ENCODE peak calls at places on chromosomes 11 and 22, in seven cellular contexts. Z is HCT116, Q is H9, Y is H1, W is HepG2, R is neural progenitor cell, P is fibroblast of lung. V is an unnamed sample. For H3K4me1, the result is how much of the 10 kb centered on the place peaks cover.

GRCh38 chr11:19832901-19833300 is 120.3 kb downstream of the NAV2 start:
- DNase-seq in R (no peak), W (no peak), Q (no peak), Y (no peak), Z (no peak), P (no peak), V (no peak)

GRCh38 chr11:73387594-73388021 is 11.4 kb downstream of the RELT start:
- DNase-seq in Y (no peak), R (peak), Q (no peak), P (no peak), W (no peak), Z (no peak), V (no peak)

GRCh38 chr11:43644626-43645299 is 35.8 kb upstream of the HSD17B12 start:
- DNase-seq in Z (no peak), W (peak), R (no peak), Y (no peak), P (peak), Q (no peak), V (peak)

GRCh38 chr11:58561394-58562102 is 14.1 kb downstream of the LPXN start:
- DNase-seq in R (peak), W (peak), Z (no peak), Y (no peak), Q (no peak), P (no peak), V (no peak)

GRCh38 chr11:62719302-62719978 is 7.8 kb downstream of the HNRNPUL2 start:
- DNase-seq in R (no peak), Y (no peak), Z (no peak), P (no peak), Q (no peak), W (no peak), V (no peak)

GRCh38 chr11:34358258-34358665 is 452 bp upstream of the ABTB2 start:
- DNase-seq in R (peak), W (peak), Z (peak), Q (no peak), P (peak), Y (no peak), V (peak)

GRCh38 chr22:23812378-23812777 is 25.6 kb downstream of the SMARCB1 start:
- DNase-seq in Y (no peak), P (no peak), Q (no peak), Z (no peak), W (no peak), R (no peak), V (no peak)

GRCh38 chr22:45995405-45996101 is 18.6 kb upstream of the WNT7B start:
- DNase-seq in P (no peak), R (no peak), Z (no peak), W (no peak), Y (no peak), Q (no peak), V (no peak)

GRCh38 chr11:116301141-116301540 is 471.6 kb downstream of the BUD13 start:
- DNase-seq in W (no peak), Q (no peak), P (no peak), R (no peak), Z (no peak), Y (no peak), V (no peak)

GRCh38 chr11:1389103-1389931 is 417 bp upstream of the BRSK2 start:
- DNase-seq in R (peak), Q (peak), W (peak), Y (peak), P (peak), Z (peak), V (peak)

GRCh38 chr11:90344546-90344945 is 121.7 kb upstream of the CHORDC1 start:
- DNase-seq in Y (no peak), P (no peak), R (no peak), Z (no peak), Q (no peak), W (no peak), V (no peak)

GRCh38 chr11:118614511-118614910 is 7.1 kb downstream of the PHLDB1 start:
- DNase-seq in Z (no peak), Y (no peak), P (no peak), R (no peak), W (no peak), Q (peak), V (no peak)

GRCh38 chr11:91299980-91300379 is 924.6 kb upstream of the FAT3 start:
- DNase-seq in P (peak), W (no peak), Y (no peak), Z (no peak), R (no peak), Q (no peak), V (no peak)

GRCh38 chr11:9992306-9992705 is 301.7 kb downstream of the SBF2 start:
- DNase-seq in Z (no peak), R (no peak), W (no peak), Y (no peak), Q (no peak), P (peak), V (no peak)

GRCh38 chr11:36478700-36479329 is 31.3 kb downstream of the TRAF6 start:
- DNase-seq in Y (no peak), Z (peak), R (peak), Q (no peak), W (peak), P (peak), V (peak)

GRCh38 chr22:49009359-49010063 is 818.2 kb downstream of the BRD1 start:
- DNase-seq in Z (no peak), P (no peak), W (no peak), R (no peak), Y (no peak), Q (peak), V (peak)

GRCh38 chr11:59289782-59290181 is 68.9 kb upstream of the OR5AN1 start:
- DNase-seq in P (no peak), W (no peak), Z (no peak), Q (no peak), R (no peak), Y (no peak), V (no peak)

GRCh38 chr11:13152736-13153541 is 124.7 kb upstream of the BMAL1 start:
- DNase-seq in Y (no peak), Z (no peak), P (peak), Q (no peak), W (peak), R (peak), V (no peak)

GRCh38 chr22:45131749-45132148 is 32.0 kb upstream of the NUP50 start:
- DNase-seq in R (no peak), Y (no peak), W (no peak), P (no peak), Q (no peak), Z (no peak), V (no peak)

GRCh38 chr11:70068950-70069349 is 9.2 kb upstream of the ANO1 start:
- DNase-seq in Y (no peak), Z (no peak), Q (peak), P (no peak), R (no peak), W (no peak), V (no peak)

GRCh38 chr22:50683994-50684371 is 11.4 kb downstream of the SHANK3 start:
- DNase-seq in W (no peak), Q (no peak), R (no peak), Z (no peak), Y (no peak), P (no peak), V (no peak)

GRCh38 chr22:50160947-50161346 is 9.6 kb upstream of the PANX2 start:
- DNase-seq in W (no peak), Z (no peak), Y (no peak), P (no peak), R (no peak), Q (no peak), V (no peak)

GRCh38 chr22:19843107-19843856 is 11.4 kb downstream of the GNB1L start:
- DNase-seq in Y (no peak), Q (no peak), R (peak), W (no peak), P (no peak), Z (no peak), V (peak)

GRCh38 chr22:30591191-30591587 is 521 bp downstream of the PES1 start:
- DNase-seq in W (no peak), P (peak), Z (no peak), Q (no peak), Y (no peak), R (no peak), V (peak)

GRCh38 chr22:37627091-37627490 is 12.4 kb upstream of the SH3BP1 start:
- DNase-seq in R (no peak), W (no peak), P (no peak), Q (no peak), Y (no peak), Z (no peak), V (no peak)

GRCh38 chr22:23888615-23889401 is 5.4 kb upstream of the MIF start:
- DNase-seq in W (peak), P (peak), R (peak), Y (no peak), Q (no peak), Z (no peak), V (no peak)

GRCh38 chr22:16819249-16819648 is 6.0 kb downstream of the XKR3 start:
- DNase-seq in W (no peak), Z (no peak), R (no peak), Q (no peak), Y (no peak), P (no peak), V (no peak)

GRCh38 chr11:118785362-118785761 is 5.6 kb downstream of the DDX6 start:
- DNase-seq in Q (no peak), W (no peak), R (no peak), Z (no peak), P (peak), Y (no peak), V (peak)

GRCh38 chr11:1053121-1053901 is 16.8 kb upstream of the MUC6 start:
- DNase-seq in P (no peak), W (no peak), Z (no peak), Q (no peak), R (no peak), Y (no peak), V (no peak)

GRCh38 chr11:2804189-2804588 is 81.4 kb downstream of the CDKN1C start:
- DNase-seq in Z (no peak), Y (no peak), P (no peak), R (no peak), W (no peak), Q (peak), V (no peak)

GRCh38 chr11:120333801-120334200 is 2.4 kb upstream of the ARHGEF12 start:
- DNase-seq in Y (no peak), Z (no peak), W (no peak), Q (no peak), R (no peak), P (no peak), V (no peak)

GRCh38 chr11:63915961-63916836 is 765 bp downstream of the RCOR2 start:
- DNase-seq in Z (no peak), W (peak), P (no peak), Q (peak), R (peak), Y (no peak), V (peak)

GRCh38 chr22:32042924-32043323 is at the start of gene SLC5A1:
- DNase-seq in Y (no peak), R (no peak), Z (no peak), Q (peak), P (no peak), W (no peak), V (no peak)

GRCh38 chr22:27312567-27313507 is 488.7 kb downstream of the MN1 start:
- DNase-seq in Y (no peak), P (no peak), R (no peak), Q (no peak), Z (no peak), W (no peak), V (no peak)

GRCh38 chr22:49588739-49589138 is 238.9 kb downstream of the BRD1 start:
- DNase-seq in W (no peak), Q (no peak), R (no peak), Y (no peak), P (no peak), Z (no peak), V (no peak)

GRCh38 chr11:103091024-103091423 is 936 bp downstream of the DCUN1D5 start:
- DNase-seq in Q (no peak), Y (no peak), P (peak), Z (no peak), R (peak), W (peak), V (peak)

GRCh38 chr22:37120569-37121340 is 11.2 kb upstream of the TMPRSS6 start:
- DNase-seq in Y (no peak), Q (no peak), Z (no peak), P (no peak), W (no peak), R (no peak), V (no peak)

GRCh38 chr11:12461516-12461915 is 84.1 kb downstream of the PARVA start:
- DNase-seq in Z (no peak), P (no peak), R (no peak), Q (no peak), Y (no peak), W (no peak), V (peak)

GRCh38 chr11:109939176-109939810 is 153.9 kb upstream of the ZC3H12C start:
- DNase-seq in R (peak), P (peak), W (peak), Q (no peak), Z (peak), Y (no peak), V (peak)

GRCh38 chr11:119863811-119864601 is 135.0 kb upstream of the NECTIN1 start:
- DNase-seq in P (no peak), Z (no peak), R (peak), Y (no peak), W (no peak), Q (peak), V (peak)

GRCh38 chr11:45211732-45212131 is 65.3 kb downstream of the PRDM11 start:
- DNase-seq in Y (no peak), W (no peak), Z (no peak), R (no peak), Q (no peak), P (no peak), V (no peak)
- H3K4me1 ChIP-seq in Y (under half), W (under half), Z (under half), R (under half), Q (under half), P (under half), V (under half)

DNA sequence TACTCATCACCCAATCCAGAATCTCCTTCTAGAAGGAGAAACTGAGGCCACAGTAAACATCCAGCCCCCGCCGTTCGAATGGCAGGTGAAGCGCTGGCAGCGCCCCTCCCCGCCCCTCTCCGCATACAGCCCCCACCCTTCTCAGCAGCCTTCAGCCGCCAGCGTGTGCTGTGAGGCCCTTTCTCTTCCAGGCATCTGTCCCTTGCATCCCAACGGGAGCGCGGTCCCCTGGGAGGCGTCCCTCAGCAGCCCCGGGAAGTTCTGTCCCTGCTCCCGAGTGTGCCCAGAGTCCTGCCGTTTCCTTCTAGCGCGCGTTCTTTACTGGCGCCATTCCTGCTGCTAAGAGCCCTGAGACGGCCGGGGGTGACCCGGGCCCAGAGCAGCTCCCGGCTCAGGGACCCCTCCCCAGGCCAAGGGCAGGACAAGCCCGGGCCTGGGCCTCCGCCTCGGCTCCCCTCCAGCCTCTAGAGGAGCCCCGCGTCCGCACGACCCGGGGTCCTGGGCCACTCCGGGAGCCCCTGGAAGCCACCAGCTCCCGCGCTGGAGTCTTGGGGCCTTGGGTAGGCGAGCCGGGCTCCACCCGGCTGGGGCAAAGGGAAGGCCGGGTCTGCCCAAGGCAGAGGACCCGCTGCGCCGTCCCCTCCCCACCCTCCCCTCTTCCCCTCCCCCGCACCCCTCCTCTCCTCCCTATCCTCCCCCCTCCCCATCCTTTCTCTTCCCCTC is 450.4 kb downstream of the OPCML start:
- DNase-seq in W (no peak), Y (no peak), Q (no peak), P (no peak), Z (no peak), R (peak), V (no peak)
- H2AFZ ChIP-seq in W (no peak), Y (no peak), Q (no peak), P (no peak), Z (no peak), R (peak), V (no peak)

GRCh38 chr11:68501813-68502212 is 41.3 kb downstream of the PPP6R3 start:
- DNase-seq in Z (no peak), R (no peak), Y (no peak), W (no peak), P (no peak), Q (no peak), V (no peak)
- H3K4me1 ChIP-seq in Z (under half), R (under half), Y (under half), W (under half), P (under half), Q (under half), V (under half)

GRCh38 chr11:66104057-66104638 is 34.1 kb downstream of the PACS1 start:
- DNase-seq in P (no peak), R (no peak), Y (no peak), W (no peak), Z (no peak), Q (no peak), V (no peak)

GRCh38 chr11:66101055-66101454 is 31.0 kb downstream of the PACS1 start:
- DNase-seq in Q (no peak), Z (no peak), W (no peak), Y (no peak), R (no peak), P (no peak), V (no peak)

DNA sequence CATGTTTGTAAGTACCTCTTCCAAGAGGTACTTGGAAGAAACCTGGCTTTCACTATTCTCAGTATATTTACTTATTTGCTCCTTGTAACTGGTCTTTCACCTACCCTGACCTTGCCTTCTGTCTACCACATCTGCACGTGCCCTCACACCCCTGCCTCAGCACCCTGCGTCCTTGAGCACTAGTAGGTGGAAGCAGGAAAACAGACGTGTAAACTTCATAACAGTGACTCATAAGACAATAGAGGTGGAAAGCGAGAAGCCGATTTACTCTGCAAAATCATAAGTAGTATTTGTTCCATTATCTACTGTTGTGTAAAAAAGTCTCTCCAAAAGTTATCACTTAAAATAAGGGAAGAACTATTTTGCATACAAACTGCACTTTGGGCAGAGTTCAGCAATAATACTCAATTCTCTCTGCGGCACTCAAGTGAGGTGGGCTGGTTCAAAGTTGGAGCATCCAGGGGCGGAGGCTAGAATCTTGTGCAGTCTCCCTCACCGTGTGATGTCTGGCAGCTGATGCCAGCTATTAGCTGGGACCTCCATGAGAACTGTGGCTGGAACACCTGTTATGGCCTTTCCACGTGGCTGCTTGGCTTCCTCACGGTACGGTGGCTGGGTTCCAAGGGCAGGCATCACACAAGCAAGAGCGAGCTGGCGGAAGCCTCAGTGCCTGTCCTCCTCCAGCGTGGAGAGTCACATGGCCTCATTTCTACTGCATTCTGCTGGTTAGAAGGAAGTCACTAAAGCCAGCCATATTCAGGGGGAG is 30.4 kb downstream of the PACS1 start:
- DNase-seq in Z (no peak), W (no peak), Y (no peak), R (no peak), P (peak), Q (no peak), V (no peak)
- H2AFZ ChIP-seq in Z (no peak), W (no peak), Y (no peak), R (no peak), P (no peak), Q (no peak), V (no peak)

GRCh38 chr22:38820021-38820420 is 23.8 kb downstream of the NPTXR start:
- DNase-seq in Z (no peak), W (no peak), P (no peak), Y (no peak), R (no peak), Q (no peak), V (no peak)
- H3K4me1 ChIP-seq in Z (under half), W (under half), P (under half), Y (under half), R (under half), Q (under half), V (under half)

GRCh38 chr22:40950888-40951794 is at the start of gene RBX1:
- DNase-seq in W (peak), R (peak), P (peak), Z (peak), Q (peak), Y (peak), V (peak)
- H2AFZ ChIP-seq in W (no peak), R (peak), P (peak), Z (no peak), Q (no peak), Y (peak), V (peak)

GRCh38 chr11:15690326-15690725 is 575.6 kb downstream of the INSC start:
- DNase-seq in Q (no peak), P (no peak), R (no peak), Z (no peak), W (no peak), Y (no peak), V (no peak)

GRCh38 chr11:15688351-15688792 is 573.6 kb downstream of the INSC start:
- DNase-seq in Z (no peak), P (peak), R (no peak), Y (no peak), W (no peak), Q (no peak), V (no peak)

GRCh38 chr11:15695096-15695721 is 580.5 kb downstream of the INSC start:
- DNase-seq in W (no peak), Z (no peak), P (no peak), R (no peak), Y (no peak), Q (no peak), V (no peak)

GRCh38 chr11:15696069-15696468 is 581.3 kb downstream of the INSC start:
- DNase-seq in W (no peak), Z (no peak), R (no peak), Y (no peak), Q (no peak), P (no peak), V (no peak)

GRCh38 chr11:15692739-15693138 is 578.0 kb downstream of the INSC start:
- DNase-seq in W (no peak), Q (no peak), Z (no peak), Y (no peak), P (peak), R (no peak), V (no peak)
- H3K4me1 ChIP-seq in W (under half), Q (under half), Z (under half), Y (under half), P (under half), R (under half), V (under half)

V was measured in hepatocyte.